ENCODE peak calls at places on chromosomes 5 and 9, in seven cellular contexts. E is left cardiac atrium; Z is stimulated activated CD4-positive, alpha-beta T cell treated with anti-CD3 and anti-CD28 coated beads, Interleukin-15, amount 100 ng/mL, for 24 hours; B is activated CD8-positive, alpha-beta memory T cell treated with anti-CD3 and anti-CD28 coated beads for 24 hours; U is T-helper 2 cell; D is GM23248; N is iris pigment epithelial cell. G is an unnamed sample.

GRCh38 chr5:168898261-168898911 is 319.2 kb upstream of the PANK3 start:
- DNase-seq in E (no peak), Z (no peak), B (no peak), U (no peak), D (no peak), N (no peak), G (no peak)

GRCh38 chr5:151686673-151687378 is at the start of gene SPARC:
- DNase-seq in E (peak; percentile 82), Z (peak; percentile 19), B (no peak), U (no peak), D (peak; percentile 97), N (peak; percentile 96), G (peak; percentile 96)

GRCh38 chr9:16335788-16336580 is 534.5 kb downstream of the BNC2 start:
- DNase-seq in E (peak; percentile 76), Z (no peak), B (no peak), U (no peak), D (peak; percentile 100), N (peak; percentile 99), G (peak; percentile 94)

GRCh38 chr5:63055421-63055820 is 476.8 kb downstream of the LRRC70 start:
- DNase-seq in E (no peak), Z (no peak), B (no peak), U (no peak), D (no peak), N (peak; percentile 5), G (no peak)

GRCh38 chr9:38017885-38018186 is 51.2 kb downstream of the SHB start:
- DNase-seq in E (no peak), Z (no peak), B (no peak), U (no peak), D (peak; percentile 32), N (no peak), G (no peak)

GRCh38 chr5:151157426-151158286 is at the start of gene ANXA6:
- DNase-seq in E (peak; percentile 92), Z (peak; percentile 83), B (peak; percentile 85), U (peak; percentile 64), D (peak; percentile 97), N (peak; percentile 81), G (peak; percentile 96)

GRCh38 chr9:37028425-37029031 is 5.5 kb downstream of the PAX5 start:
- DNase-seq in E (no peak), Z (no peak), B (no peak), U (no peak), D (no peak), N (no peak), G (no peak)

GRCh38 chr5:149113669-149114068 is 27.6 kb upstream of the ABLIM3 start:
- DNase-seq in E (no peak), Z (no peak), B (no peak), U (no peak), D (peak; percentile 77), N (peak; percentile 91), G (no peak)

GRCh38 chr9:128369024-128369706 is 2.0 kb upstream of the URM1 start:
- DNase-seq in E (no peak), Z (no peak), B (no peak), U (no peak), D (no peak), N (no peak), G (no peak)

GRCh38 chr9:131410051-131410491 is 16.2 kb downstream of the PRRC2B start:
- DNase-seq in E (no peak), Z (peak; percentile 43), B (no peak), U (peak; percentile 34), D (no peak), N (peak; percentile 63), G (no peak)

GRCh38 chr5:74605759-74606158 is 34.8 kb downstream of the ENC1 start:
- DNase-seq in E (no peak), Z (no peak), B (no peak), U (no peak), D (no peak), N (no peak), G (no peak)

GRCh38 chr5:123810253-123810652 is 298.3 kb downstream of the CSNK1G3 start:
- DNase-seq in E (peak; percentile 29), Z (no peak), B (no peak), U (no peak), D (no peak), N (no peak), G (no peak)

GRCh38 chr9:130215341-130216119 is 43.3 kb downstream of the NCS1 start:
- DNase-seq in E (no peak), Z (no peak), B (no peak), U (no peak), D (peak; percentile 43), N (peak; percentile 52), G (no peak)

G was measured in esophagus muscularis mucosa.